ENCODE peak calls at places on chromosome 15, in five cellular contexts. One of them, this sample, is unnamed.

GRCh38 chr15:98668566-98669308 is 20.4 kb downstream of the IGF1R start:
- DNase-seq in activated gamma-delta T cell: no peak
- DNase-seq in activated CD4-positive, alpha-beta T cell treated with anti-CD3 and anti-CD28 coated beads for 36 hours: peak
- DNase-seq in T-cell: no peak
- DNase-seq in NCI-H774: no peak
- DNase-seq in this sample: peak

GRCh38 chr15:23484870-23485269 is 37.8 kb upstream of the GOLGA6L2 start:
- DNase-seq in NCI-H774: no peak
- DNase-seq in activated CD4-positive, alpha-beta T cell treated with anti-CD3 and anti-CD28 coated beads for 36 hours: no peak
- DNase-seq in T-cell: no peak
- DNase-seq in activated gamma-delta T cell: no peak
- DNase-seq in this sample: no peak

GRCh38 chr15:40984963-40985362 is 31.7 kb downstream of the CHAC1 start:
- DNase-seq in activated CD4-positive, alpha-beta T cell treated with anti-CD3 and anti-CD28 coated beads for 36 hours: no peak
- DNase-seq in T-cell: no peak
- DNase-seq in NCI-H774: no peak
- DNase-seq in activated gamma-delta T cell: no peak
- DNase-seq in this sample: no peak

GRCh38 chr15:79887517-79887916 is 9.3 kb downstream of the MTHFS start:
- DNase-seq in activated CD4-positive, alpha-beta T cell treated with anti-CD3 and anti-CD28 coated beads for 36 hours: no peak
- DNase-seq in T-cell: no peak
- DNase-seq in NCI-H774: no peak
- DNase-seq in activated gamma-delta T cell: no peak
- DNase-seq in this sample: no peak

GRCh38 chr15:85411992-85412538 is 31.7 kb downstream of the AKAP13 start:
- DNase-seq in T-cell: no peak
- DNase-seq in activated CD4-positive, alpha-beta T cell treated with anti-CD3 and anti-CD28 coated beads for 36 hours: no peak
- DNase-seq in activated gamma-delta T cell: no peak
- DNase-seq in NCI-H774: no peak
- DNase-seq in this sample: no peak

GRCh38 chr15:91692596-91692995 is 160.9 kb upstream of the SLCO3A1 start:
- DNase-seq in T-cell: no peak
- DNase-seq in activated gamma-delta T cell: no peak
- DNase-seq in NCI-H774: no peak
- DNase-seq in activated CD4-positive, alpha-beta T cell treated with anti-CD3 and anti-CD28 coated beads for 36 hours: no peak
- DNase-seq in this sample: no peak

GRCh38 chr15:101062471-101063171 is 143.5 kb downstream of the LRRK1 start:
- DNase-seq in T-cell: no peak
- DNase-seq in NCI-H774: no peak
- DNase-seq in activated gamma-delta T cell: no peak
- DNase-seq in activated CD4-positive, alpha-beta T cell treated with anti-CD3 and anti-CD28 coated beads for 36 hours: no peak
- DNase-seq in this sample: no peak

GRCh38 chr15:32677238-32677750 is 35.8 kb downstream of the SCG5 start:
- DNase-seq in NCI-H774: peak
- DNase-seq in activated gamma-delta T cell: no peak
- DNase-seq in activated CD4-positive, alpha-beta T cell treated with anti-CD3 and anti-CD28 coated beads for 36 hours: no peak
- DNase-seq in T-cell: no peak
- DNase-seq in this sample: no peak